ENCODE peak calls at places on chromosome 17, in nine cellular contexts. Q is adrenal gland, G is Peyer's patch, E is HCEC 1CT, T is Karpas-422, K is body of pancreas, N is AML-193, V is GM13977, A is GDM1. B is an unnamed sample.

GRCh38 chr17:10699861-10700260 is 2.5 kb downstream of the ADPRM start:
- DNase-seq in V (no peak), A (peak), E (no peak), T (no peak), N (peak), K (no peak), Q (no peak), G (no peak), B (no peak)

GRCh38 chr17:48970224-48970623 is 1.8 kb upstream of the GIP start:
- DNase-seq in Q (no peak), V (no peak), N (no peak), E (no peak), A (no peak), T (no peak), K (no peak), G (peak), B (no peak)

GRCh38 chr17:29627951-29628350 is 5.2 kb upstream of the CORO6 start:
- DNase-seq in V (no peak), G (no peak), K (no peak), T (no peak), E (no peak), A (no peak), N (no peak), Q (no peak), B (no peak)

GRCh38 chr17:77501751-77502625 is 361.2 kb downstream of the SEC14L1 start:
- DNase-seq in Q (no peak), N (no peak), V (no peak), K (no peak), G (no peak), T (no peak), A (no peak), E (no peak), B (no peak)

GRCh38 chr17:82973456-82974135 is 105.8 kb upstream of the METRNL start:
- DNase-seq in E (no peak), A (no peak), K (no peak), Q (no peak), T (no peak), G (no peak), V (no peak), N (no peak), B (no peak)

GRCh38 chr17:78341559-78342437 is 18.1 kb downstream of the SOCS3 start:
- DNase-seq in T (no peak), A (no peak), Q (peak), G (peak), E (peak), N (no peak), K (peak), V (peak), B (peak)

GRCh38 chr17:6545291-6545690 is 11.1 kb downstream of the PITPNM3 start:
- DNase-seq in N (no peak), E (no peak), K (no peak), V (no peak), A (no peak), G (no peak), Q (no peak), T (no peak), B (no peak)

GRCh38 chr17:40322417-40323315 is 13.7 kb downstream of the RARA start:
- DNase-seq in E (peak), T (peak), V (peak), N (peak), Q (peak), G (peak), K (peak), A (peak), B (peak)

GRCh38 chr17:66375121-66375520 is 72.7 kb downstream of the PRKCA start:
- DNase-seq in Q (no peak), K (no peak), N (no peak), G (no peak), E (no peak), A (no peak), V (no peak), T (no peak), B (no peak)

GRCh38 chr17:29369831-29370735 is 20.1 kb upstream of the TAOK1 start:
- DNase-seq in G (peak), Q (peak), V (peak), N (peak), A (peak), E (peak), K (peak), T (peak), B (peak)

GRCh38 chr17:49401971-49402491 is 12.7 kb downstream of the PHB1 start:
- DNase-seq in E (no peak), N (no peak), K (no peak), G (no peak), V (no peak), T (no peak), A (no peak), Q (no peak), B (no peak)

GRCh38 chr17:21674242-21674731 is 18.0 kb upstream of the KCNJ18 start:
- DNase-seq in N (no peak), T (peak), K (no peak), E (no peak), A (no peak), G (peak), Q (no peak), V (peak), B (no peak)

GRCh38 chr17:83058478-83059167 is 20.8 kb upstream of the METRNL start:
- DNase-seq in G (peak), N (no peak), A (no peak), T (no peak), V (no peak), E (no peak), K (no peak), Q (no peak), B (no peak)

GRCh38 chr17:10058924-10059683 is 139.3 kb downstream of the GAS7 start:
- DNase-seq in K (no peak), T (peak), N (no peak), E (no peak), A (no peak), G (no peak), Q (no peak), V (peak), B (no peak)

GRCh38 chr17:74217036-74217725 is 3.8 kb downstream of the TTYH2 start:
- DNase-seq in T (no peak), E (no peak), A (no peak), Q (no peak), K (no peak), V (no peak), N (no peak), G (no peak), B (no peak)

GRCh38 chr17:41504126-41504977 is 1.1 kb downstream of the KRT13 start:
- DNase-seq in V (no peak), Q (no peak), A (no peak), T (no peak), K (no peak), E (no peak), G (no peak), N (no peak), B (no peak)

GRCh38 chr17:50289268-50289667 is 15.0 kb downstream of the TMEM92 start:
- DNase-seq in T (no peak), E (peak), N (no peak), G (no peak), Q (no peak), V (no peak), K (no peak), A (no peak), B (no peak)

GRCh38 chr17:43661699-43662431 is at the start of gene MEOX1:
- DNase-seq in A (no peak), V (peak), K (no peak), G (no peak), Q (no peak), T (no peak), N (no peak), E (peak), B (peak)

GRCh38 chr17:65914784-65915342 is 277.1 kb downstream of the CEP112 start:
- DNase-seq in E (no peak), K (no peak), T (peak), V (peak), N (no peak), G (no peak), Q (no peak), A (no peak), B (no peak)

GRCh38 chr17:64148017-64148631 is 18.2 kb upstream of the ERN1 start:
- DNase-seq in V (no peak), Q (peak), K (peak), T (peak), E (no peak), A (no peak), G (no peak), N (no peak), B (no peak)

GRCh38 chr17:64975318-64976087 is 56.2 kb upstream of the LRRC37A3 start:
- DNase-seq in T (peak), A (peak), E (peak), Q (peak), V (peak), G (peak), K (peak), N (peak), B (peak)

GRCh38 chr17:67248291-67248690 is 3.3 kb upstream of the HELZ start:
- DNase-seq in E (no peak), K (no peak), A (no peak), T (no peak), N (no peak), V (no peak), Q (no peak), G (no peak), B (no peak)

GRCh38 chr17:77609553-77610517 is 348.7 kb upstream of the TNRC6C start:
- DNase-seq in N (peak), K (peak), V (peak), G (no peak), Q (no peak), A (peak), E (no peak), T (peak), B (no peak)

GRCh38 chr17:61279476-61280145 is 120.0 kb upstream of the TBX2 start:
- DNase-seq in A (no peak), V (no peak), Q (no peak), E (no peak), T (no peak), K (no peak), G (no peak), N (no peak), B (no peak)

GRCh38 chr17:71378036-71378435 is 742.8 kb upstream of the SOX9 start:
- DNase-seq in V (no peak), Q (no peak), G (no peak), A (no peak), E (no peak), N (no peak), K (no peak), T (no peak), B (no peak)

GRCh38 chr17:13306310-13306962 is 288.6 kb upstream of the ELAC2 start:
- DNase-seq in A (peak), G (no peak), Q (peak), K (peak), T (peak), E (peak), N (peak), V (no peak), B (no peak)

GRCh38 chr17:9968881-9969280 is 63.8 kb upstream of the RCVRN start:
- DNase-seq in N (no peak), G (no peak), V (no peak), T (no peak), E (no peak), A (no peak), Q (no peak), K (no peak), B (peak)

GRCh38 chr17:40362696-40363479 is 1.6 kb downstream of the GJD3 start:
- DNase-seq in V (peak), E (peak), N (peak), G (peak), T (peak), K (peak), A (peak), Q (peak), B (peak)

GRCh38 chr17:46194393-46195216 is 1.4 kb upstream of the KANSL1 start:
- DNase-seq in A (peak), V (peak), K (no peak), Q (no peak), T (peak), G (no peak), N (peak), E (peak), B (no peak)

GRCh38 chr17:72618018-72618509 is 474.4 kb downstream of the SLC39A11 start:
- DNase-seq in N (no peak), E (peak), T (no peak), Q (no peak), A (no peak), G (peak), V (no peak), K (peak), B (peak)

GRCh38 chr17:65530158-65530984 is 31.1 kb downstream of the AXIN2 start:
- DNase-seq in V (no peak), Q (peak), K (no peak), T (no peak), N (no peak), E (no peak), A (no peak), G (peak), B (peak)

GRCh38 chr17:27549251-27549919 is 81.6 kb upstream of the LGALS9 start:
- DNase-seq in K (peak), N (no peak), Q (peak), G (no peak), A (no peak), V (no peak), E (no peak), T (no peak), B (no peak)

GRCh38 chr17:81582341-81582740 is 30.2 kb upstream of the FAAP100 start:
- DNase-seq in Q (no peak), N (no peak), E (peak), K (no peak), A (no peak), T (no peak), V (no peak), G (no peak), B (no peak)

GRCh38 chr17:62664336-62665120 is 37.1 kb downstream of the MRC2 start:
- DNase-seq in T (no peak), Q (no peak), G (no peak), E (no peak), A (no peak), K (no peak), N (no peak), V (no peak), B (no peak)